ENCODE peak calls at places on chromosome 13, in ten cellular contexts. One of them, this sample, is unnamed.

GRCh38 chr13:109272595-109273325 is 513.6 kb downstream of the IRS2 start:
- DNase-seq in adrenal gland: no peak
- DNase-seq in tibial nerve: no peak
- DNase-seq in gastrocnemius medialis: no peak
- DNase-seq in breast epithelium: no peak
- DNase-seq in IMR-90: peak; percentile 29
- DNase-seq in K562: no peak
- DNase-seq in Peyer's patch: no peak
- DNase-seq in stomach: no peak
- DNase-seq in A549: no peak
- DNase-seq in this sample: no peak

GRCh38 chr13:111216166-111216960 is 101.3 kb downstream of the ARHGEF7 start:
- DNase-seq in A549: peak; percentile 36
- DNase-seq in breast epithelium: no peak
- DNase-seq in gastrocnemius medialis: peak; percentile 26
- DNase-seq in stomach: peak; percentile 39
- DNase-seq in IMR-90: peak; percentile 27
- DNase-seq in tibial nerve: no peak
- DNase-seq in Peyer's patch: no peak
- DNase-seq in adrenal gland: no peak
- DNase-seq in K562: no peak
- DNase-seq in this sample: no peak

GRCh38 chr13:62502606-62503005 is 1087.0 kb upstream of the PCDH20 start:
- DNase-seq in Peyer's patch: no peak
- DNase-seq in adrenal gland: no peak
- DNase-seq in breast epithelium: no peak
- DNase-seq in A549: no peak
- DNase-seq in IMR-90: no peak
- DNase-seq in K562: no peak
- DNase-seq in tibial nerve: no peak
- DNase-seq in stomach: no peak
- DNase-seq in gastrocnemius medialis: no peak
- DNase-seq in this sample: no peak

GRCh38 chr13:40401911-40402776 is 264.3 kb downstream of the FOXO1 start:
- DNase-seq in tibial nerve: peak; percentile 96
- DNase-seq in adrenal gland: peak; percentile 94
- DNase-seq in K562: peak; percentile 49
- DNase-seq in A549: peak; percentile 62
- DNase-seq in breast epithelium: peak; percentile 81
- DNase-seq in IMR-90: peak; percentile 92
- DNase-seq in Peyer's patch: peak; percentile 94
- DNase-seq in stomach: peak; percentile 85
- DNase-seq in gastrocnemius medialis: peak; percentile 85
- DNase-seq in this sample: peak; percentile 99

GRCh38 chr13:43411741-43412140 is 375.0 kb downstream of the ENOX1 start:
- DNase-seq in K562: no peak
- DNase-seq in adrenal gland: no peak
- DNase-seq in stomach: no peak
- DNase-seq in A549: no peak
- DNase-seq in Peyer's patch: no peak
- DNase-seq in IMR-90: peak; percentile 23
- DNase-seq in tibial nerve: no peak
- DNase-seq in breast epithelium: no peak
- DNase-seq in gastrocnemius medialis: peak; percentile 89
- DNase-seq in this sample: no peak

GRCh38 chr13:82717249-82717648 is 1165.0 kb downstream of the SLITRK1 start:
- DNase-seq in Peyer's patch: no peak
- DNase-seq in gastrocnemius medialis: no peak
- DNase-seq in A549: no peak
- DNase-seq in breast epithelium: no peak
- DNase-seq in IMR-90: peak; percentile 59
- DNase-seq in adrenal gland: no peak
- DNase-seq in tibial nerve: no peak
- DNase-seq in K562: no peak
- DNase-seq in stomach: no peak
- DNase-seq in this sample: no peak

GRCh38 chr13:111460548-111461444 is 140.4 kb downstream of the TEX29 start:
- DNase-seq in IMR-90: peak; percentile 47
- DNase-seq in adrenal gland: no peak
- DNase-seq in tibial nerve: no peak
- DNase-seq in gastrocnemius medialis: no peak
- DNase-seq in Peyer's patch: peak; percentile 22
- DNase-seq in A549: peak; percentile 6
- DNase-seq in stomach: no peak
- DNase-seq in breast epithelium: no peak
- DNase-seq in K562: no peak
- DNase-seq in this sample: peak; percentile 86

GRCh38 chr13:98429081-98429480 is 147.8 kb downstream of the STK24 start:
- DNase-seq in K562: no peak
- DNase-seq in gastrocnemius medialis: no peak
- DNase-seq in A549: no peak
- DNase-seq in stomach: no peak
- DNase-seq in adrenal gland: no peak
- DNase-seq in IMR-90: no peak
- DNase-seq in breast epithelium: no peak
- DNase-seq in Peyer's patch: no peak
- DNase-seq in tibial nerve: no peak
- DNase-seq in this sample: no peak

GRCh38 chr13:67137044-67137735 is 92.9 kb downstream of the PCDH9 start:
- DNase-seq in stomach: no peak
- DNase-seq in tibial nerve: no peak
- DNase-seq in gastrocnemius medialis: no peak
- DNase-seq in A549: no peak
- DNase-seq in adrenal gland: no peak
- DNase-seq in K562: no peak
- DNase-seq in IMR-90: peak; percentile 62
- DNase-seq in breast epithelium: no peak
- DNase-seq in Peyer's patch: no peak
- DNase-seq in this sample: no peak

GRCh38 chr13:67133476-67133875 is 96.7 kb downstream of the PCDH9 start:
- DNase-seq in gastrocnemius medialis: no peak
- DNase-seq in tibial nerve: no peak
- DNase-seq in Peyer's patch: no peak
- DNase-seq in breast epithelium: no peak
- DNase-seq in stomach: no peak
- DNase-seq in A549: no peak
- DNase-seq in adrenal gland: no peak
- DNase-seq in IMR-90: peak; percentile 23
- DNase-seq in K562: no peak
- DNase-seq in this sample: no peak

GRCh38 chr13:67134322-67135129 is 95.6 kb downstream of the PCDH9 start:
- DNase-seq in K562: no peak
- DNase-seq in stomach: no peak
- DNase-seq in Peyer's patch: no peak
- DNase-seq in adrenal gland: no peak
- DNase-seq in gastrocnemius medialis: no peak
- DNase-seq in A549: no peak
- DNase-seq in breast epithelium: no peak
- DNase-seq in tibial nerve: no peak
- DNase-seq in IMR-90: peak; percentile 25
- DNase-seq in this sample: no peak

GRCh38 chr13:67136157-67136556 is 94.0 kb downstream of the PCDH9 start:
- DNase-seq in tibial nerve: no peak
- DNase-seq in A549: no peak
- DNase-seq in stomach: no peak
- DNase-seq in breast epithelium: no peak
- DNase-seq in adrenal gland: no peak
- DNase-seq in IMR-90: no peak
- DNase-seq in Peyer's patch: no peak
- DNase-seq in K562: peak; percentile 15
- DNase-seq in gastrocnemius medialis: no peak
- DNase-seq in this sample: no peak

GRCh38 chr13:67135356-67135755 is 94.8 kb downstream of the PCDH9 start:
- DNase-seq in Peyer's patch: no peak
- DNase-seq in adrenal gland: no peak
- DNase-seq in breast epithelium: no peak
- DNase-seq in tibial nerve: no peak
- DNase-seq in IMR-90: no peak
- DNase-seq in stomach: no peak
- DNase-seq in gastrocnemius medialis: no peak
- DNase-seq in A549: no peak
- DNase-seq in K562: no peak
- DNase-seq in this sample: no peak
- H3K4me3 ChIP-seq in Peyer's patch: no peak overlapping the region
- H3K4me3 ChIP-seq in adrenal gland: no peak overlapping the region
- H3K4me3 ChIP-seq in breast epithelium: no peak overlapping the region
- H3K4me3 ChIP-seq in tibial nerve: no peak overlapping the region
- H3K4me3 ChIP-seq in IMR-90: no peak overlapping the region
- H3K4me3 ChIP-seq in stomach: no peak overlapping the region
- H3K4me3 ChIP-seq in gastrocnemius medialis: no peak overlapping the region
- H3K4me3 ChIP-seq in A549: no peak overlapping the region
- H3K4me3 ChIP-seq in K562: no peak overlapping the region
- H3K4me3 ChIP-seq in this sample: no peak overlapping the region

GRCh38 chr13:99619207-99619606 is 117.9 kb downstream of the TM9SF2 start:
- DNase-seq in adrenal gland: no peak
- DNase-seq in Peyer's patch: no peak
- DNase-seq in IMR-90: no peak
- DNase-seq in tibial nerve: no peak
- DNase-seq in stomach: no peak
- DNase-seq in breast epithelium: no peak
- DNase-seq in A549: no peak
- DNase-seq in gastrocnemius medialis: no peak
- DNase-seq in K562: no peak
- DNase-seq in this sample: no peak

GRCh38 chr13:99610702-99611289 is 109.5 kb downstream of the TM9SF2 start:
- DNase-seq in stomach: no peak
- DNase-seq in Peyer's patch: no peak
- DNase-seq in tibial nerve: no peak
- DNase-seq in breast epithelium: no peak
- DNase-seq in IMR-90: no peak
- DNase-seq in adrenal gland: no peak
- DNase-seq in K562: no peak
- DNase-seq in gastrocnemius medialis: no peak
- DNase-seq in A549: no peak
- DNase-seq in this sample: no peak

GRCh38 chr13:99617474-99618255 is 116.4 kb downstream of the TM9SF2 start:
- DNase-seq in adrenal gland: no peak
- DNase-seq in Peyer's patch: no peak
- DNase-seq in breast epithelium: no peak
- DNase-seq in K562: peak; percentile 25
- DNase-seq in tibial nerve: peak; percentile 30
- DNase-seq in IMR-90: peak; percentile 38
- DNase-seq in gastrocnemius medialis: no peak
- DNase-seq in A549: peak; percentile 40
- DNase-seq in stomach: no peak
- DNase-seq in this sample: no peak

DNA sequence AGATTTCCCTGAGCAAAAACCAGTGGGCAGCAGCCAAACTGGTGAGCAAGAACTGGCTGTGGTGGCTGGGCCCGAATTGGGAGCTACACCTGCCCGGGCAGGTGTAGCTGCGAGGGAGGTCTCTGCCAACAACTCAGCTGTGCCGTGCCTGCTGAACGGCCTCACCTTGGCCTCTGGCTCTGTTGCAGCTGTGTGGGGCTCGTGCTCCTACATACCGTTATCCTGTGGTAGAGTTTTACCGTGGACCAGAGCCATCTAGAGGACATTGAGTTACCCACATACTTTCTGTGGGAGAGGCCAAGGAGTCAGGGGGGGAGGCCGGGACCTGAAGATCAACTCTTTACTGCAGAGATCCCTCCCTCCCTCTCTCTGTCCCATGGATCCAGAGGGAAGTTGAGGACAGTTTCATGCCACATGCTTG is 113.2 kb downstream of the TM9SF2 start:
- DNase-seq in IMR-90: no peak
- DNase-seq in adrenal gland: no peak
- DNase-seq in stomach: peak; percentile 39
- DNase-seq in tibial nerve: no peak
- DNase-seq in K562: peak; percentile 54
- DNase-seq in gastrocnemius medialis: no peak
- DNase-seq in A549: peak; percentile 50
- DNase-seq in Peyer's patch: no peak
- DNase-seq in breast epithelium: no peak
- DNase-seq in this sample: no peak
- TF ChIP-seq CTCF in IMR-90: peak; percentile 12
- TF ChIP-seq CTCF in adrenal gland: no peak
- TF ChIP-seq CTCF in stomach: no peak
- TF ChIP-seq CTCF in tibial nerve: no peak
- TF ChIP-seq CTCF in K562: peak; percentile 61
- TF ChIP-seq CTCF in gastrocnemius medialis: no peak
- TF ChIP-seq CTCF in A549: peak; percentile 33
- TF ChIP-seq CTCF in Peyer's patch: no peak
- TF ChIP-seq CTCF in breast epithelium: no peak
- TF ChIP-seq CTCF in this sample: no peak

DNA sequence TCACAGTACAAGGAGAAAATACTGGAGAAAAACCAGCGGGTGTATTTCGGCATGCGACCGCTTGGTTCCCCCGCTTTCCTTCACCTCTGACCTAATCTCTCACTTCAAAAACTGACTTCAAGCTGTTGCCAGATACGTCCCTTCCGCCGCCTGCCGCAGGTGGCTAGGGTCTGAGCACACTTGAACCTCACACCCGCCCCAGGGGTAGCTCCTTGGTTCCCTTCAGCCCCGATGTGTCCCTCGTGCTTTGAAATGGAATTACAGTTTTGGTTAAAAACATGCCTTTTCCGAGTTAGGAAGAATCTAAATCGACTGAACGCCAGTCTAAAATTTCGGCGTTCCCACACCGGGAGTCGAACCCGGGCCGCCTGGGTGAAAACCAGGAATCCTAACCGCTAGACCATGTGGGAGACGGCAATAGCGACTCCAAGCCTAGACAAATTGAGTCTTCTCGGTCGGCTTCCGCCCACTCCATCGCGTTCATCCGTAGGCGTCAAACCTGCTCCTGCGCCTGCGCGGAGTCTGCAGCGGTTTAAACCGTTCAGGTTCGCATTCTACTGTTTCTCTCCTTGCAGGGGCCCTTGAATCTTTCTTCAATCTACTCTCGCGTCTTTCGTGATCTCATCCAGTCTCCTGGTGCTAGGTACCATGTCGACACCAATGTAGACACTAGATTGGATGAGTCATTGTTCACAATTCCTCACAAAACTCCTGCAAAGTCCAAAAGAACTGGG is 71.5 kb downstream of the NUFIP1 start:
- DNase-seq in K562: peak; percentile 79
- DNase-seq in IMR-90: peak; percentile 97
- DNase-seq in adrenal gland: peak; percentile 94
- DNase-seq in Peyer's patch: peak; percentile 97
- DNase-seq in A549: peak; percentile 64
- DNase-seq in breast epithelium: peak; percentile 98
- DNase-seq in stomach: peak; percentile 97
- DNase-seq in gastrocnemius medialis: peak; percentile 91
- DNase-seq in tibial nerve: peak; percentile 92
- DNase-seq in this sample: peak; percentile 100
- TF ChIP-seq POLR2A in K562: peak; percentile 68
- TF ChIP-seq POLR2A in IMR-90: no peak
- TF ChIP-seq POLR2A in adrenal gland: peak; percentile 53
- TF ChIP-seq POLR2A in Peyer's patch: no peak
- TF ChIP-seq POLR2A in A549: no peak
- TF ChIP-seq POLR2A in breast epithelium: no peak
- TF ChIP-seq POLR2A in stomach: no peak
- TF ChIP-seq POLR2A in gastrocnemius medialis: peak; percentile 83
- TF ChIP-seq POLR2A in tibial nerve: peak; percentile 49
- TF ChIP-seq POLR2A in this sample: no peak

DNA sequence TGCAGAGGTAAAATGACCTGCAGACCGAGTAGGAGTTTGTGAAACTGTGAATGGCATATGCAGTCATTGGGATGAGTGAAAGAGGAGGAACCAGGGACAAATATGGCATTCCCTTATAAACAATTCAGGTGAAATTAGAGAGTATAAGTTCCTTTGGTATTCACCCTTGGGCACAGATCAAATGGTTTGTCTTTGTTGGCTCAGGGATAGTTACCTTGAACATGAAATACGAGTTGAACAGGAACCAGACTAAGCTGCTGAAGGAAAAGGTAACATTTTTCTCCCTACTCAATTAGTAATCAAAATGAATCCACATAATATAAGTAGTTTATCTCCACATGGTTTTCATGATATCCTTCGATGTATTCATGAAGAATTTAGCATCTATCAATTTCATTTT is 50.5 kb downstream of the SLITRK1 start:
- DNase-seq in stomach: no peak
- DNase-seq in breast epithelium: no peak
- DNase-seq in Peyer's patch: no peak
- DNase-seq in gastrocnemius medialis: no peak
- DNase-seq in tibial nerve: no peak
- DNase-seq in adrenal gland: no peak
- DNase-seq in A549: no peak
- DNase-seq in K562: no peak
- DNase-seq in IMR-90: no peak
- DNase-seq in this sample: no peak
- H3K4me3 ChIP-seq in stomach: no peak overlapping the region
- H3K4me3 ChIP-seq in breast epithelium: no peak overlapping the region
- H3K4me3 ChIP-seq in Peyer's patch: no peak overlapping the region
- H3K4me3 ChIP-seq in gastrocnemius medialis: no peak overlapping the region
- H3K4me3 ChIP-seq in tibial nerve: no peak overlapping the region
- H3K4me3 ChIP-seq in adrenal gland: no peak overlapping the region
- H3K4me3 ChIP-seq in A549: no peak overlapping the region
- H3K4me3 ChIP-seq in K562: no peak overlapping the region
- H3K4me3 ChIP-seq in IMR-90: no peak overlapping the region
- H3K4me3 ChIP-seq in this sample: no peak overlapping the region